ENCODE peak calls at places on chromosomes 5 and 9, in nine cellular contexts. X, E, B, T, M, D, G, N and J are unnamed samples.

GRCh38 chr5:177232358-177232757 is 71.2 kb downstream of the RAB24 start:
- DNase-seq in E (no peak), X (no peak), D (no peak), N (no peak), M (peak; percentile 6), T (no peak), B (no peak), G (no peak), J (no peak)

GRCh38 chr9:83066771-83067170 is 3.8 kb upstream of the RASEF start:
- DNase-seq in T (no peak), X (no peak), B (no peak), D (peak; percentile 89), G (no peak), E (no peak), M (peak; percentile 83), N (no peak), J (no peak)

GRCh38 chr5:33794550-33795300 is 97.1 kb downstream of the ADAMTS12 start:
- DNase-seq in G (no peak), E (no peak), M (peak; percentile 68), N (no peak), X (no peak), T (no peak), D (peak; percentile 62), B (no peak), J (no peak)

GRCh38 chr5:15886156-15886555 is 293.4 kb downstream of the MARCHF11 start:
- DNase-seq in M (no peak), N (no peak), E (no peak), X (no peak), B (no peak), T (no peak), D (no peak), G (no peak), J (no peak)

GRCh38 chr5:6193315-6193714 is 185.0 kb downstream of the MED10 start:
- DNase-seq in E (no peak), N (no peak), B (peak; percentile 83), X (no peak), M (no peak), D (no peak), G (no peak), T (no peak), J (no peak)

GRCh38 chr5:38369692-38370091 is 111.3 kb downstream of the EGFLAM start:
- DNase-seq in T (no peak), X (no peak), G (no peak), B (no peak), E (no peak), M (peak; percentile 57), D (no peak), N (no peak), J (no peak)

GRCh38 chr9:79353856-79354520 is 217.8 kb upstream of the TLE4 start:
- DNase-seq in T (no peak), E (no peak), X (no peak), D (peak; percentile 85), G (no peak), B (no peak), M (peak; percentile 87), N (no peak), J (no peak)

GRCh38 chr9:27865031-27865438 is 291.8 kb upstream of the C9orf72 start:
- DNase-seq in B (peak; percentile 33), D (no peak), T (no peak), X (peak; percentile 58), E (no peak), N (no peak), G (no peak), M (no peak), J (no peak)

GRCh38 chr9:5441043-5441442 is 3.3 kb upstream of the PLGRKT start:
- DNase-seq in B (no peak), N (no peak), D (peak; percentile 79), E (no peak), G (no peak), T (no peak), M (peak; percentile 70), X (no peak), J (no peak)

GRCh38 chr5:1510151-1510561 is 13.6 kb downstream of the LPCAT1 start:
- DNase-seq in E (no peak), G (no peak), T (no peak), B (no peak), X (no peak), M (no peak), D (no peak), N (no peak), J (no peak)

GRCh38 chr9:116333254-116333653 is 179.7 kb downstream of the PAPPA start:
- DNase-seq in T (no peak), D (no peak), M (no peak), G (no peak), N (peak; percentile 76), E (no peak), B (no peak), X (no peak), J (no peak)